ENCODE peak calls at places on chromosome 12, in seven cellular contexts. A is H1; H is vagina; O is fibroblast of lung; R is tibial artery; W is CD8-positive, alpha-beta T cell; N is lower lobe of right lung. I is an unnamed sample.

GRCh38 chr12:59393506-59393905 is 202.3 kb upstream of the SLC16A7 start:
- DNase-seq in R (no peak), H (no peak), N (no peak), A (no peak), O (no peak), W (no peak), I (no peak)

GRCh38 chr12:53530920-53531319 is 23.6 kb upstream of the NPFF start:
- DNase-seq in H (no peak), O (peak; percentile 54), R (no peak), W (no peak), N (no peak), A (no peak), I (no peak)

GRCh38 chr12:79071498-79071897 is 206.9 kb downstream of the SYT1 start:
- DNase-seq in R (no peak), A (no peak), N (no peak), H (no peak), O (no peak), W (no peak), I (no peak)

GRCh38 chr12:49728446-49728845 is 12.9 kb upstream of the TMBIM6 start:
- DNase-seq in A (no peak), O (no peak), R (no peak), H (no peak), N (no peak), W (no peak), I (no peak)

GRCh38 chr12:27780612-27781408 is 774 bp upstream of the MANSC4 start:
- DNase-seq in H (no peak), R (peak; percentile 45), W (no peak), O (peak; percentile 69), A (peak; percentile 79), N (no peak), I (no peak)

GRCh38 chr12:117803013-117803412 is 165.8 kb downstream of the KSR2 start:
- DNase-seq in N (no peak), H (peak; percentile 79), W (no peak), R (no peak), A (no peak), O (no peak), I (no peak)

GRCh38 chr12:41907550-41907949 is 237.1 kb downstream of the GXYLT1 start:
- DNase-seq in H (no peak), W (no peak), N (no peak), A (no peak), R (no peak), O (no peak), I (no peak)

GRCh38 chr12:5630101-5630500 is 198.2 kb downstream of the NTF3 start:
- DNase-seq in H (no peak), N (no peak), W (no peak), O (no peak), A (no peak), R (no peak), I (no peak)

GRCh38 chr12:109147954-109148353 is 31.6 kb downstream of the ACACB start:
- DNase-seq in A (no peak), W (no peak), N (no peak), H (no peak), O (no peak), R (peak; percentile 77), I (no peak)

GRCh38 chr12:6333029-6333428 is 8.8 kb downstream of the TNFRSF1A start:
- DNase-seq in N (peak; percentile 71), W (no peak), O (no peak), H (no peak), R (no peak), A (no peak), I (no peak)

GRCh38 chr12:3054374-3054773 is 22.8 kb upstream of the TSPAN9 start:
- DNase-seq in R (no peak), H (no peak), W (no peak), N (no peak), A (no peak), O (no peak), I (no peak)

GRCh38 chr12:79886917-79887519 is 47.9 kb downstream of the PPP1R12A start:
- DNase-seq in N (no peak), O (peak; percentile 57), R (no peak), H (no peak), W (no peak), A (no peak), I (no peak)

GRCh38 chr12:67650127-67650495 is 1.6 kb downstream of the DYRK2 start:
- DNase-seq in R (peak; percentile 34), N (no peak), A (no peak), H (no peak), W (no peak), O (no peak), I (no peak)

GRCh38 chr12:5948696-5949095 is 3.6 kb upstream of the ANO2 start:
- DNase-seq in O (no peak), R (no peak), N (no peak), A (no peak), H (peak; percentile 58), W (no peak), I (no peak)

GRCh38 chr12:12482150-12482761 is 80.4 kb downstream of the DUSP16 start:
- DNase-seq in H (no peak), A (no peak), R (no peak), N (no peak), O (no peak), W (no peak), I (no peak)

GRCh38 chr12:18595406-18595805 is 142.4 kb downstream of the PLCZ1 start:
- DNase-seq in R (no peak), H (no peak), W (no peak), A (no peak), O (peak; percentile 5), N (no peak), I (no peak)

GRCh38 chr12:613996-614726 is 49.1 kb downstream of the NINJ2 start:
- DNase-seq in W (peak; percentile 57), O (peak; percentile 17), R (no peak), N (peak; percentile 69), H (no peak), A (peak; percentile 53), I (no peak)

GRCh38 chr12:49636979-49637378 is 13.6 kb downstream of the PRPF40B start:
- DNase-seq in R (peak; percentile 51), N (no peak), W (peak; percentile 70), H (no peak), A (no peak), O (peak; percentile 64), I (no peak)

GRCh38 chr12:47818382-47818700 is 1.4 kb downstream of the HDAC7 start:
- DNase-seq in W (no peak), H (no peak), N (no peak), R (no peak), O (no peak), A (no peak), I (no peak)

GRCh38 chr12:59736359-59736758 is 140.5 kb downstream of the SLC16A7 start:
- DNase-seq in O (no peak), A (no peak), W (no peak), N (no peak), R (no peak), H (no peak), I (no peak)

GRCh38 chr12:116880213-116880816 is 926 bp downstream of the HRK start:
- DNase-seq in O (no peak), R (no peak), W (no peak), H (no peak), N (no peak), A (no peak), I (no peak)

GRCh38 chr12:68805592-68806120 is 2.3 kb upstream of the MDM2 start:
- DNase-seq in H (no peak), A (no peak), O (peak; percentile 61), R (no peak), W (no peak), N (no peak), I (no peak)

GRCh38 chr12:122399592-122400373 is 22.7 kb downstream of the CLIP1 start:
- DNase-seq in N (peak; percentile 77), R (peak; percentile 89), W (peak; percentile 71), O (peak; percentile 92), A (peak; percentile 60), H (no peak), I (no peak)

DNA sequence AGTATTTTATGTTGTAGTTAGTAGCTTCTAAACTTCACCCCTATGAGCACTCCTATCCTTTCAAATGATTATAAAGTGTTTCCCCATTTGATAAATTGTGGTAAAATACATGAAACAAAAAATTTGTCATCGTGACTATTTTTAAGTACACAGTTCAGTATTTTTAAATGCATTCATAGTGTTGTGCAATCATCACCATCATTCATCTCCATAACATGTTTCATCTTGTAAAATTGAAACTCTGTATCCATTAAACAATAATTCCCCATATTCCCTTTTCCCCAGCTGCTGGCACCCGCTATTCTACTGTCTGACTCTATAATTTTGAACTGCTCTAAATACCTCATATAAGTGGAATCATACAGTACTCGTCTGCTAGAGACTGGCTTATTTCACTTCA is 52.5 kb downstream of the ATP23 start:
- DNase-seq in W (no peak), O (no peak), H (no peak), A (no peak), R (no peak), N (no peak), I (no peak)
- H3K9me3 ChIP-seq in W (peaks cover 6% of the 10 kb centered on the region), O (no peaks in the 10 kb centered on the region), H (peaks cover 5% of the 10 kb centered on the region), A (peaks cover 23% of the 10 kb centered on the region), R (no peaks in the 10 kb centered on the region), N (peaks cover 18% of the 10 kb centered on the region), I (peaks cover 29% of the 10 kb centered on the region)

GRCh38 chr12:123530683-123531082 is 2.8 kb downstream of the RILPL1 start:
- DNase-seq in A (no peak), H (no peak), W (no peak), O (no peak), R (no peak), N (no peak), I (no peak)

GRCh38 chr12:123533672-123534643 is at the start of gene RILPL1:
- DNase-seq in W (peak; percentile 64), N (peak; percentile 67), R (peak; percentile 36), H (no peak), O (peak; percentile 49), A (peak; percentile 75), I (no peak)

GRCh38 chr12:123531091-123531490 is 2.4 kb downstream of the RILPL1 start:
- DNase-seq in H (no peak), W (no peak), R (peak; percentile 43), N (no peak), O (no peak), A (no peak), I (no peak)

GRCh38 chr12:123532808-123533649 is 490 bp downstream of the RILPL1 start:
- DNase-seq in A (peak; percentile 77), N (peak; percentile 70), R (peak; percentile 41), H (no peak), O (peak; percentile 53), W (peak; percentile 49), I (no peak)

DNA sequence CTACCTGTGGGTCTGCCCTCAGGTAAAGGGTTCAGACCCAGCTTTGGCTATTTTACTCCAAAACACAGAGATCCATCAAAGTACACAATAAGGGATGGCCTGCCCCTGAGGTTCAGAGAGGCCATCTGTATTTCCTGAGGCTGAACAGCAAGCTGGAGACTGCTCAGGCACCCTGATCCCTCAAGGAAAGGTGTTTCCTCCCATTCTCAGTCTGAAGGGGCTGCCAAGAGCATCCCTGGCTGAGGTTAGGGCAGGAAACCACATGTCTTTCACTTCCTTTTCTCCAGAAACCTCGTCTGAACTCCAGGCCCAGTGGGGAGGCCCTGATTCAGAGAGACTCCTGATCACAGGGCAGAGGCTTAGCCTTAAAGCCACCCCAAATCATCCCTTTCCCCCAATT is 1.5 kb downstream of the RILPL1 start:
- DNase-seq in A (no peak), H (no peak), O (peak; percentile 40), N (no peak), R (peak; percentile 41), W (no peak), I (no peak)
- TF ChIP-seq CTCF in A (no peak), H (no peak), O (no peak), N (no peak), R (no peak), W (no peak), I (no peak)

GRCh38 chr12:130155416-130156073 is 6.7 kb upstream of the FZD10 start:
- DNase-seq in W (no peak), O (no peak), N (no peak), R (no peak), H (no peak), A (no peak), I (no peak)
- H3K9me3 ChIP-seq in W (no peaks in the 10 kb centered on the region), O (no peaks in the 10 kb centered on the region), N (no peaks in the 10 kb centered on the region), R (no peaks in the 10 kb centered on the region), H (no peaks in the 10 kb centered on the region), A (no peaks in the 10 kb centered on the region), I (no peaks in the 10 kb centered on the region)

GRCh38 chr12:1877169-1877878 is 41.1 kb downstream of the CACNA2D4 start:
- DNase-seq in R (no peak), N (no peak), A (peak; percentile 23), O (no peak), H (no peak), W (no peak), I (no peak)
- TF ChIP-seq CTCF in R (no peak), N (no peak), A (no peak), O (no peak), H (no peak), W (no peak), I (no peak)